ENCODE peak calls at places on chromosomes 5 and 9, in seven cellular contexts. O, G, Z, A, V, Y and K are unnamed samples.

GRCh38 chr5:133612021-133612860 is at the start of gene FSTL4:
- DNase-seq in O (no peak), Y (no peak), G (no peak), Z (peak; percentile 96), V (peak; percentile 24), A (peak; percentile 34), K (peak; percentile 6)

GRCh38 chr5:82641362-82641988 is 363.3 kb upstream of the RPS23 start:
- DNase-seq in V (no peak), G (peak; percentile 85), O (no peak), Y (peak; percentile 47), A (no peak), Z (peak; percentile 81), K (peak; percentile 91)

GRCh38 chr9:92308893-92309292 is 15.4 kb upstream of the IARS1 start:
- DNase-seq in Y (no peak), Z (peak; percentile 35), V (no peak), A (no peak), O (no peak), G (no peak), K (no peak)

GRCh38 chr5:174453690-174454089 is 270.7 kb upstream of the MSX2 start:
- DNase-seq in O (no peak), A (no peak), Z (no peak), V (no peak), G (no peak), Y (no peak), K (peak; percentile 30)

GRCh38 chr5:76270214-76270613 is 132.9 kb upstream of the IQGAP2 start:
- DNase-seq in Z (no peak), V (no peak), O (no peak), G (no peak), A (no peak), Y (no peak), K (no peak)

GRCh38 chr9:78781681-78782080 is 484.8 kb downstream of the PSAT1 start:
- DNase-seq in A (no peak), Y (no peak), V (no peak), O (no peak), Z (peak; percentile 23), G (no peak), K (no peak)

GRCh38 chr9:116572095-116572748 is 114.9 kb upstream of the TRIM32 start:
- DNase-seq in G (peak; percentile 90), Z (peak; percentile 79), O (no peak), Y (peak; percentile 65), A (no peak), V (no peak), K (peak; percentile 82)

GRCh38 chr5:107391787-107392186 is 278.9 kb downstream of the EFNA5 start:
- DNase-seq in G (no peak), Y (no peak), O (no peak), V (no peak), A (no peak), Z (no peak), K (no peak)

GRCh38 chr5:9467199-9468069 is 78.4 kb downstream of the SEMA5A start:
- DNase-seq in V (no peak), Y (no peak), O (no peak), Z (peak; percentile 61), G (no peak), A (no peak), K (no peak)

GRCh38 chr5:157859227-157859575 is 256 bp upstream of the CLINT1 start:
- DNase-seq in Y (no peak), O (no peak), A (no peak), G (no peak), V (no peak), Z (no peak), K (no peak)

GRCh38 chr9:127057970-127058644 is 64.3 kb downstream of the ANGPTL2 start:
- DNase-seq in O (no peak), Z (no peak), Y (peak; percentile 29), V (no peak), G (no peak), A (no peak), K (peak; percentile 50)

GRCh38 chr9:127153484-127153883 is 31.0 kb upstream of the ANGPTL2 start:
- DNase-seq in O (no peak), Y (no peak), A (no peak), Z (no peak), G (no peak), V (no peak), K (no peak)

GRCh38 chr5:122169350-122170103 is 40.2 kb downstream of the ZNF474 start:
- DNase-seq in G (no peak), A (no peak), V (no peak), Z (no peak), O (no peak), Y (no peak), K (no peak)

GRCh38 chr9:128810873-128811272 is 7.4 kb upstream of the ENDOG start:
- DNase-seq in A (no peak), Y (no peak), Z (no peak), O (no peak), V (no peak), G (no peak), K (no peak)

GRCh38 chr9:6133346-6134063 is 82.1 kb upstream of the IL33 start:
- DNase-seq in G (no peak), A (no peak), Z (no peak), V (no peak), Y (no peak), O (no peak), K (no peak)

GRCh38 chr9:129619787-129620668 is 873 bp downstream of the C9orf50 start:
- DNase-seq in A (no peak), O (no peak), Y (no peak), G (no peak), V (no peak), Z (peak; percentile 56), K (no peak)

GRCh38 chr5:172897691-172898512 is 61.3 kb upstream of the RPL26L1 start:
- DNase-seq in Z (no peak), V (no peak), A (no peak), G (no peak), O (no peak), Y (no peak), K (no peak)

GRCh38 chr9:133786371-133786753 is 48.2 kb upstream of the SARDH start:
- DNase-seq in Y (no peak), V (no peak), O (no peak), G (no peak), Z (no peak), A (no peak), K (peak; percentile 3)

GRCh38 chr5:74641778-74642542 is 1.4 kb upstream of the ENC1 start:
- DNase-seq in G (no peak), O (no peak), Z (peak; percentile 62), A (no peak), V (no peak), Y (peak; percentile 57), K (peak; percentile 68)

GRCh38 chr5:7271728-7272127 is 124.2 kb upstream of the ADCY2 start:
- DNase-seq in A (no peak), Y (no peak), V (no peak), O (no peak), G (no peak), Z (no peak), K (no peak)

GRCh38 chr5:58394326-58394725 is 65.6 kb downstream of the PLK2 start:
- DNase-seq in V (no peak), A (no peak), G (no peak), O (no peak), Y (no peak), Z (no peak), K (no peak)

GRCh38 chr9:33233659-33234335 is 6.2 kb upstream of the SPINK4 start:
- DNase-seq in V (no peak), O (no peak), A (no peak), G (no peak), Y (no peak), Z (peak; percentile 95), K (no peak)

GRCh38 chr9:4235951-4236804 is 63.7 kb downstream of the GLIS3 start:
- DNase-seq in A (no peak), Y (no peak), G (no peak), V (no peak), O (no peak), Z (peak; percentile 17), K (peak; percentile 41)

GRCh38 chr5:140109050-140109817 is 4.7 kb upstream of the PURA start:
- DNase-seq in Y (no peak), V (no peak), O (no peak), A (no peak), Z (peak; percentile 40), G (no peak), K (no peak)

GRCh38 chr5:10366310-10367297 is 13.1 kb downstream of the MARCHF6 start:
- DNase-seq in G (no peak), Z (peak; percentile 24), A (no peak), Y (no peak), O (no peak), V (no peak), K (no peak)

GRCh38 chr5:78007232-78007631 is 231.1 kb upstream of the TBCA start:
- DNase-seq in Z (peak; percentile 85), O (no peak), A (no peak), G (no peak), Y (no peak), V (no peak), K (no peak)

GRCh38 chr9:136324501-136325300 is 2.6 kb upstream of the GPSM1 start:
- DNase-seq in Y (no peak), V (no peak), O (no peak), G (no peak), A (no peak), Z (peak; percentile 42), K (no peak)

GRCh38 chr5:1002836-1003235 is 5.8 kb upstream of the NKD2 start:
- DNase-seq in A (peak; percentile 11), Y (no peak), V (no peak), Z (no peak), O (no peak), G (peak; percentile 50), K (no peak)

GRCh38 chr5:72280655-72281069 is 39.4 kb downstream of the MRPS27 start:
- DNase-seq in Z (peak; percentile 49), Y (peak; percentile 8), V (no peak), G (no peak), O (no peak), A (no peak), K (peak; percentile 41)

GRCh38 chr9:92350129-92350739 is 24.5 kb downstream of the CENPP start:
- DNase-seq in Z (no peak), V (no peak), O (no peak), A (no peak), Y (no peak), G (no peak), K (no peak)

GRCh38 chr5:73120222-73121108 is at the start of gene TMEM171:
- DNase-seq in O (no peak), G (no peak), V (no peak), A (no peak), Z (peak; percentile 81), Y (no peak), K (peak; percentile 6)

GRCh38 chr5:13994606-13995336 is 50.3 kb upstream of the DNAH5 start:
- DNase-seq in O (no peak), A (no peak), V (no peak), Z (peak; percentile 16), G (peak; percentile 28), Y (no peak), K (no peak)

GRCh38 chr5:124353016-124353415 is 393.4 kb downstream of the ZNF608 start:
- DNase-seq in A (no peak), O (no peak), Y (no peak), G (no peak), V (no peak), Z (no peak), K (no peak)